ENCODE peak calls at places on chromosomes 13 and 19, in seven cellular contexts. B is AG09309, X is WTC11, Y is T-cell, Z is GOT3, J is HTR-8/SVneo, D is A172. U is an unnamed sample.
A peak's percentile ranks its signal among the peaks of the same experiment; 100 is the strongest.

GRCh38 chr19:49094505-49095482 is 9.5 kb downstream of the SNRNP70 start:
- DNase-seq in J (no peak), Y (no peak), X (no peak), B (no peak), Z (no peak), D (no peak), U (no peak)

GRCh38 chr13:41352935-41353801 is 42.1 kb downstream of the NAA16 start:
- DNase-seq in X (no peak), J (peak; percentile 21), Z (no peak), Y (peak; percentile 40), B (no peak), D (peak; percentile 52), U (peak; percentile 82)

GRCh38 chr19:17679526-17680234 is 8.5 kb downstream of the UNC13A start:
- DNase-seq in J (no peak), D (no peak), X (no peak), Y (no peak), B (no peak), Z (no peak), U (peak; percentile 69)

GRCh38 chr19:31535691-31536460 is 186.6 kb upstream of the TSHZ3 start:
- DNase-seq in D (no peak), B (no peak), J (no peak), X (no peak), Y (no peak), Z (no peak), U (no peak)

GRCh38 chr19:29942404-29943261 is 594 bp downstream of the URI1 start:
- DNase-seq in B (no peak), X (peak; percentile 50), Y (peak; percentile 68), J (peak; percentile 39), D (peak; percentile 41), Z (peak; percentile 28), U (peak; percentile 53)

GRCh38 chr13:107138987-107139386 is 571.0 kb upstream of the ARGLU1 start:
- DNase-seq in J (no peak), X (no peak), Y (no peak), B (no peak), D (no peak), Z (no peak), U (no peak)

GRCh38 chr13:51765142-51765515 is 38.8 kb downstream of the DHRS12 start:
- DNase-seq in D (no peak), Y (no peak), X (no peak), J (no peak), B (no peak), Z (no peak), U (no peak)

GRCh38 chr13:46871557-46871956 is 25.3 kb downstream of the HTR2A start:
- DNase-seq in B (no peak), X (no peak), Y (no peak), D (no peak), Z (no peak), J (no peak), U (no peak)

GRCh38 chr13:29543230-29544215 is 52.0 kb downstream of the SLC7A1 start:
- DNase-seq in D (no peak), J (peak; percentile 37), X (no peak), Z (no peak), B (no peak), Y (no peak), U (peak; percentile 85)

GRCh38 chr19:38405276-38405675 is 2.4 kb downstream of the FAM98C start:
- DNase-seq in Y (no peak), J (no peak), Z (no peak), X (no peak), B (no peak), D (no peak), U (no peak)

GRCh38 chr13:33105387-33106005 is 89.3 kb downstream of the KL start:
- DNase-seq in Y (no peak), D (no peak), X (no peak), J (no peak), B (no peak), Z (no peak), U (no peak)

GRCh38 chr13:102907886-102908515 is 62.2 kb downstream of the ERCC5 start:
- DNase-seq in Z (no peak), Y (no peak), B (no peak), X (no peak), D (no peak), J (no peak), U (no peak)

GRCh38 chr13:110211046-110211445 is 95.9 kb downstream of the COL4A1 start:
- DNase-seq in B (no peak), Y (no peak), J (no peak), Z (no peak), X (no peak), D (no peak), U (no peak)

GRCh38 chr13:44011036-44011435 is 131.3 kb downstream of the LACC1 start:
- DNase-seq in B (no peak), Y (no peak), D (peak; percentile 21), J (no peak), Z (no peak), X (no peak), U (peak; percentile 31)

GRCh38 chr19:30665449-30665848 is 293.3 kb downstream of the ZNF536 start:
- DNase-seq in J (no peak), B (no peak), D (no peak), Z (no peak), Y (no peak), X (no peak), U (no peak)

GRCh38 chr19:5093297-5093858 is 124.5 kb downstream of the KDM4B start:
- DNase-seq in Y (no peak), J (no peak), Z (no peak), D (no peak), B (no peak), X (no peak), U (no peak)

GRCh38 chr13:71485913-71486312 is 381.1 kb downstream of the DACH1 start:
- DNase-seq in Z (no peak), X (no peak), J (no peak), Y (no peak), D (no peak), B (no peak), U (no peak)